ENCODE peak calls at places on chromosomes 11 and 22, in eight cellular contexts. One of them, this sample, is unnamed.

GRCh38 chr11:124886978-124887666 is 10.5 kb downstream of the ROBO4 start:
- DNase-seq in C1 segment of cervical spinal cord: no peak
- DNase-seq in Kasumi-1: no peak
- DNase-seq in PC-3: no peak
- DNase-seq in heart left ventricle: no peak
- DNase-seq in activated naive CD4-positive, alpha-beta T cell treated with Interleukin-2 at 50 U/mL for 16 hours: no peak
- DNase-seq in astrocyte of the spinal cord: no peak
- DNase-seq in stimulated activated CD8-positive, alpha-beta memory T cell treated with anti-CD3 and anti-CD28 coated beads, Interleukin-7, amount 100 ng/mL, for 48 hours: no peak
- DNase-seq in this sample: no peak

GRCh38 chr22:46002757-46003270 is 25.9 kb upstream of the WNT7B start:
- DNase-seq in C1 segment of cervical spinal cord: no peak
- DNase-seq in Kasumi-1: no peak
- DNase-seq in PC-3: peak; percentile 43
- DNase-seq in heart left ventricle: peak; percentile 39
- DNase-seq in activated naive CD4-positive, alpha-beta T cell treated with Interleukin-2 at 50 U/mL for 16 hours: no peak
- DNase-seq in astrocyte of the spinal cord: peak; percentile 55
- DNase-seq in stimulated activated CD8-positive, alpha-beta memory T cell treated with anti-CD3 and anti-CD28 coated beads, Interleukin-7, amount 100 ng/mL, for 48 hours: no peak
- DNase-seq in this sample: no peak

GRCh38 chr22:33117821-33118220 is 59.6 kb upstream of the SYN3 start:
- DNase-seq in C1 segment of cervical spinal cord: no peak
- DNase-seq in Kasumi-1: no peak
- DNase-seq in PC-3: no peak
- DNase-seq in heart left ventricle: no peak
- DNase-seq in activated naive CD4-positive, alpha-beta T cell treated with Interleukin-2 at 50 U/mL for 16 hours: no peak
- DNase-seq in astrocyte of the spinal cord: no peak
- DNase-seq in stimulated activated CD8-positive, alpha-beta memory T cell treated with anti-CD3 and anti-CD28 coated beads, Interleukin-7, amount 100 ng/mL, for 48 hours: no peak
- DNase-seq in this sample: no peak

GRCh38 chr11:66970371-66970807 is 4.7 kb upstream of the C11orf86 start:
- DNase-seq in C1 segment of cervical spinal cord: no peak
- DNase-seq in Kasumi-1: no peak
- DNase-seq in PC-3: no peak
- DNase-seq in heart left ventricle: no peak
- DNase-seq in activated naive CD4-positive, alpha-beta T cell treated with Interleukin-2 at 50 U/mL for 16 hours: no peak
- DNase-seq in astrocyte of the spinal cord: no peak
- DNase-seq in stimulated activated CD8-positive, alpha-beta memory T cell treated with anti-CD3 and anti-CD28 coated beads, Interleukin-7, amount 100 ng/mL, for 48 hours: no peak
- DNase-seq in this sample: no peak

GRCh38 chr11:28679795-28680194 is 571.6 kb downstream of the METTL15 start:
- DNase-seq in C1 segment of cervical spinal cord: no peak
- DNase-seq in Kasumi-1: no peak
- DNase-seq in PC-3: no peak
- DNase-seq in heart left ventricle: no peak
- DNase-seq in activated naive CD4-positive, alpha-beta T cell treated with Interleukin-2 at 50 U/mL for 16 hours: no peak
- DNase-seq in astrocyte of the spinal cord: peak; percentile 80
- DNase-seq in stimulated activated CD8-positive, alpha-beta memory T cell treated with anti-CD3 and anti-CD28 coated beads, Interleukin-7, amount 100 ng/mL, for 48 hours: no peak
- DNase-seq in this sample: no peak

GRCh38 chr22:25437414-25438160 is 126.9 kb upstream of the GRK3 start:
- DNase-seq in C1 segment of cervical spinal cord: no peak
- DNase-seq in Kasumi-1: no peak
- DNase-seq in PC-3: no peak
- DNase-seq in heart left ventricle: no peak
- DNase-seq in activated naive CD4-positive, alpha-beta T cell treated with Interleukin-2 at 50 U/mL for 16 hours: no peak
- DNase-seq in astrocyte of the spinal cord: no peak
- DNase-seq in stimulated activated CD8-positive, alpha-beta memory T cell treated with anti-CD3 and anti-CD28 coated beads, Interleukin-7, amount 100 ng/mL, for 48 hours: no peak
- DNase-seq in this sample: no peak

GRCh38 chr11:82899191-82899820 is 924 bp downstream of the PRCP start:
- DNase-seq in C1 segment of cervical spinal cord: no peak
- DNase-seq in Kasumi-1: no peak
- DNase-seq in PC-3: no peak
- DNase-seq in heart left ventricle: no peak
- DNase-seq in activated naive CD4-positive, alpha-beta T cell treated with Interleukin-2 at 50 U/mL for 16 hours: no peak
- DNase-seq in astrocyte of the spinal cord: no peak
- DNase-seq in stimulated activated CD8-positive, alpha-beta memory T cell treated with anti-CD3 and anti-CD28 coated beads, Interleukin-7, amount 100 ng/mL, for 48 hours: no peak
- DNase-seq in this sample: no peak

GRCh38 chr22:37630839-37631435 is 8.5 kb upstream of the SH3BP1 start:
- DNase-seq in C1 segment of cervical spinal cord: no peak
- DNase-seq in Kasumi-1: no peak
- DNase-seq in PC-3: no peak
- DNase-seq in heart left ventricle: no peak
- DNase-seq in activated naive CD4-positive, alpha-beta T cell treated with Interleukin-2 at 50 U/mL for 16 hours: no peak
- DNase-seq in astrocyte of the spinal cord: no peak
- DNase-seq in stimulated activated CD8-positive, alpha-beta memory T cell treated with anti-CD3 and anti-CD28 coated beads, Interleukin-7, amount 100 ng/mL, for 48 hours: no peak
- DNase-seq in this sample: no peak

GRCh38 chr11:62449451-62449851 is 30.6 kb downstream of the SCGB1A1 start:
- DNase-seq in C1 segment of cervical spinal cord: no peak
- DNase-seq in Kasumi-1: no peak
- DNase-seq in PC-3: peak; percentile 96
- DNase-seq in heart left ventricle: no peak
- DNase-seq in activated naive CD4-positive, alpha-beta T cell treated with Interleukin-2 at 50 U/mL for 16 hours: no peak
- DNase-seq in astrocyte of the spinal cord: no peak
- DNase-seq in stimulated activated CD8-positive, alpha-beta memory T cell treated with anti-CD3 and anti-CD28 coated beads, Interleukin-7, amount 100 ng/mL, for 48 hours: no peak
- DNase-seq in this sample: no peak

GRCh38 chr11:64650923-64651523 is 60.0 kb downstream of the SLC22A12 start:
- DNase-seq in C1 segment of cervical spinal cord: no peak
- DNase-seq in Kasumi-1: peak; percentile 63
- DNase-seq in PC-3: peak; percentile 40
- DNase-seq in heart left ventricle: no peak
- DNase-seq in activated naive CD4-positive, alpha-beta T cell treated with Interleukin-2 at 50 U/mL for 16 hours: no peak
- DNase-seq in astrocyte of the spinal cord: no peak
- DNase-seq in stimulated activated CD8-positive, alpha-beta memory T cell treated with anti-CD3 and anti-CD28 coated beads, Interleukin-7, amount 100 ng/mL, for 48 hours: no peak
- DNase-seq in this sample: no peak

GRCh38 chr11:69472766-69473519 is 8.5 kb upstream of the LINC01488 start:
- DNase-seq in C1 segment of cervical spinal cord: no peak
- DNase-seq in Kasumi-1: no peak
- DNase-seq in PC-3: no peak
- DNase-seq in heart left ventricle: peak; percentile 52
- DNase-seq in activated naive CD4-positive, alpha-beta T cell treated with Interleukin-2 at 50 U/mL for 16 hours: no peak
- DNase-seq in astrocyte of the spinal cord: no peak
- DNase-seq in stimulated activated CD8-positive, alpha-beta memory T cell treated with anti-CD3 and anti-CD28 coated beads, Interleukin-7, amount 100 ng/mL, for 48 hours: no peak
- DNase-seq in this sample: no peak

GRCh38 chr11:1652778-1653540 is 23.4 kb downstream of the KRTAP5-5 start:
- DNase-seq in C1 segment of cervical spinal cord: peak; percentile 52
- DNase-seq in Kasumi-1: peak; percentile 31
- DNase-seq in PC-3: peak; percentile 70
- DNase-seq in heart left ventricle: peak; percentile 89
- DNase-seq in activated naive CD4-positive, alpha-beta T cell treated with Interleukin-2 at 50 U/mL for 16 hours: peak; percentile 79
- DNase-seq in astrocyte of the spinal cord: peak; percentile 42
- DNase-seq in stimulated activated CD8-positive, alpha-beta memory T cell treated with anti-CD3 and anti-CD28 coated beads, Interleukin-7, amount 100 ng/mL, for 48 hours: peak; percentile 31
- DNase-seq in this sample: no peak